ENCODE peak calls at places on chromosomes 6 and 20, in nine cellular contexts. One of them, this sample, is unnamed. For H3K4me1, the result is how much of the 10 kb centered on the place peaks cover.

GRCh38 chr6:113750148-113750547 is 107.0 kb upstream of the MARCKS start:
- DNase-seq in K562: no peak
- DNase-seq in psoas muscle: no peak
- DNase-seq in endothelial cell of umbilical vein: peak
- DNase-seq in ovary: no peak
- DNase-seq in colonic mucosa: no peak
- DNase-seq in CD8-positive, alpha-beta T cell: no peak
- DNase-seq in heart right ventricle: no peak
- DNase-seq in Peyer's patch: no peak
- DNase-seq in this sample: no peak

GRCh38 chr6:79731471-79731870 is 100.3 kb downstream of the SH3BGRL2 start:
- DNase-seq in colonic mucosa: no peak
- DNase-seq in K562: no peak
- DNase-seq in endothelial cell of umbilical vein: no peak
- DNase-seq in Peyer's patch: no peak
- DNase-seq in psoas muscle: no peak
- DNase-seq in ovary: no peak
- DNase-seq in heart right ventricle: no peak
- DNase-seq in CD8-positive, alpha-beta T cell: no peak
- DNase-seq in this sample: no peak

GRCh38 chr6:43274916-43275597 is 23.0 kb upstream of the SLC22A7 start:
- DNase-seq in psoas muscle: no peak
- DNase-seq in endothelial cell of umbilical vein: no peak
- DNase-seq in colonic mucosa: peak
- DNase-seq in Peyer's patch: no peak
- DNase-seq in ovary: no peak
- DNase-seq in K562: peak
- DNase-seq in CD8-positive, alpha-beta T cell: peak
- DNase-seq in heart right ventricle: no peak
- DNase-seq in this sample: no peak

GRCh38 chr6:99349620-99350141 is at the start of gene FAXC:
- DNase-seq in psoas muscle: no peak
- DNase-seq in Peyer's patch: no peak
- DNase-seq in K562: peak
- DNase-seq in endothelial cell of umbilical vein: peak
- DNase-seq in colonic mucosa: peak
- DNase-seq in CD8-positive, alpha-beta T cell: no peak
- DNase-seq in ovary: peak
- DNase-seq in heart right ventricle: peak
- DNase-seq in this sample: peak

GRCh38 chr6:117482240-117483003 is at the start of gene DCBLD1:
- DNase-seq in Peyer's patch: peak
- DNase-seq in ovary: peak
- DNase-seq in colonic mucosa: peak
- DNase-seq in psoas muscle: peak
- DNase-seq in heart right ventricle: peak
- DNase-seq in K562: peak
- DNase-seq in endothelial cell of umbilical vein: peak
- DNase-seq in CD8-positive, alpha-beta T cell: peak
- DNase-seq in this sample: peak

GRCh38 chr6:5175635-5176034 is 85.1 kb downstream of the LYRM4 start:
- DNase-seq in ovary: no peak
- DNase-seq in K562: no peak
- DNase-seq in heart right ventricle: no peak
- DNase-seq in Peyer's patch: no peak
- DNase-seq in CD8-positive, alpha-beta T cell: peak
- DNase-seq in endothelial cell of umbilical vein: no peak
- DNase-seq in colonic mucosa: no peak
- DNase-seq in psoas muscle: no peak
- DNase-seq in this sample: no peak

GRCh38 chr20:3312940-3313656 is 74.1 kb upstream of the SLC4A11 start:
- DNase-seq in colonic mucosa: no peak
- DNase-seq in K562: no peak
- DNase-seq in Peyer's patch: no peak
- DNase-seq in CD8-positive, alpha-beta T cell: no peak
- DNase-seq in psoas muscle: no peak
- DNase-seq in endothelial cell of umbilical vein: peak
- DNase-seq in heart right ventricle: no peak
- DNase-seq in ovary: no peak
- DNase-seq in this sample: no peak

GRCh38 chr6:159044899-159045727 is at the start of gene TAGAP:
- DNase-seq in CD8-positive, alpha-beta T cell: peak
- DNase-seq in K562: no peak
- DNase-seq in colonic mucosa: peak
- DNase-seq in psoas muscle: peak
- DNase-seq in heart right ventricle: peak
- DNase-seq in endothelial cell of umbilical vein: no peak
- DNase-seq in ovary: peak
- DNase-seq in Peyer's patch: peak
- DNase-seq in this sample: peak

GRCh38 chr6:12064125-12064524 is 52.0 kb downstream of the HIVEP1 start:
- DNase-seq in colonic mucosa: no peak
- DNase-seq in heart right ventricle: no peak
- DNase-seq in K562: no peak
- DNase-seq in CD8-positive, alpha-beta T cell: no peak
- DNase-seq in psoas muscle: no peak
- DNase-seq in ovary: no peak
- DNase-seq in endothelial cell of umbilical vein: no peak
- DNase-seq in Peyer's patch: no peak
- DNase-seq in this sample: no peak

GRCh38 chr6:121759370-121759769 is 323.9 kb downstream of the GJA1 start:
- DNase-seq in colonic mucosa: no peak
- DNase-seq in CD8-positive, alpha-beta T cell: no peak
- DNase-seq in K562: no peak
- DNase-seq in psoas muscle: no peak
- DNase-seq in heart right ventricle: no peak
- DNase-seq in endothelial cell of umbilical vein: peak
- DNase-seq in ovary: no peak
- DNase-seq in Peyer's patch: no peak
- DNase-seq in this sample: no peak

GRCh38 chr6:70725817-70726413 is 58.2 kb downstream of the SMAP1 start:
- DNase-seq in psoas muscle: no peak
- DNase-seq in K562: no peak
- DNase-seq in heart right ventricle: no peak
- DNase-seq in Peyer's patch: no peak
- DNase-seq in CD8-positive, alpha-beta T cell: no peak
- DNase-seq in colonic mucosa: no peak
- DNase-seq in ovary: no peak
- DNase-seq in endothelial cell of umbilical vein: no peak
- DNase-seq in this sample: no peak

GRCh38 chr6:45651301-45651700 is 273.6 kb upstream of the SUPT3H start:
- DNase-seq in CD8-positive, alpha-beta T cell: no peak
- DNase-seq in ovary: no peak
- DNase-seq in colonic mucosa: no peak
- DNase-seq in Peyer's patch: no peak
- DNase-seq in psoas muscle: no peak
- DNase-seq in heart right ventricle: no peak
- DNase-seq in K562: no peak
- DNase-seq in endothelial cell of umbilical vein: no peak
- DNase-seq in this sample: no peak

GRCh38 chr6:138297761-138298298 is 79.5 kb upstream of the PBOV1 start:
- DNase-seq in heart right ventricle: no peak
- DNase-seq in psoas muscle: no peak
- DNase-seq in colonic mucosa: no peak
- DNase-seq in endothelial cell of umbilical vein: no peak
- DNase-seq in ovary: no peak
- DNase-seq in CD8-positive, alpha-beta T cell: no peak
- DNase-seq in K562: no peak
- DNase-seq in Peyer's patch: no peak
- DNase-seq in this sample: no peak

GRCh38 chr20:43963872-43964791 is 49.5 kb downstream of the TOX2 start:
- DNase-seq in heart right ventricle: peak
- DNase-seq in colonic mucosa: no peak
- DNase-seq in K562: no peak
- DNase-seq in psoas muscle: peak
- DNase-seq in endothelial cell of umbilical vein: no peak
- DNase-seq in Peyer's patch: peak
- DNase-seq in ovary: no peak
- DNase-seq in CD8-positive, alpha-beta T cell: peak
- DNase-seq in this sample: no peak

GRCh38 chr6:119463081-119463626 is 113.6 kb upstream of the MAN1A1 start:
- DNase-seq in Peyer's patch: no peak
- DNase-seq in ovary: no peak
- DNase-seq in colonic mucosa: no peak
- DNase-seq in psoas muscle: no peak
- DNase-seq in CD8-positive, alpha-beta T cell: no peak
- DNase-seq in endothelial cell of umbilical vein: no peak
- DNase-seq in K562: no peak
- DNase-seq in heart right ventricle: no peak
- DNase-seq in this sample: no peak

GRCh38 chr6:110462884-110463481 is 13.4 kb downstream of the SLC22A16 start:
- DNase-seq in colonic mucosa: no peak
- DNase-seq in CD8-positive, alpha-beta T cell: no peak
- DNase-seq in psoas muscle: no peak
- DNase-seq in Peyer's patch: no peak
- DNase-seq in ovary: no peak
- DNase-seq in K562: no peak
- DNase-seq in endothelial cell of umbilical vein: no peak
- DNase-seq in heart right ventricle: no peak
- DNase-seq in this sample: no peak

GRCh38 chr20:16974080-16974854 is 226.1 kb downstream of the OTOR start:
- DNase-seq in ovary: no peak
- DNase-seq in heart right ventricle: no peak
- DNase-seq in psoas muscle: no peak
- DNase-seq in Peyer's patch: no peak
- DNase-seq in K562: no peak
- DNase-seq in CD8-positive, alpha-beta T cell: no peak
- DNase-seq in endothelial cell of umbilical vein: no peak
- DNase-seq in colonic mucosa: no peak
- DNase-seq in this sample: no peak

GRCh38 chr20:1269850-1270249 is 3.8 kb downstream of the SNPH start:
- DNase-seq in ovary: no peak
- DNase-seq in endothelial cell of umbilical vein: no peak
- DNase-seq in heart right ventricle: no peak
- DNase-seq in Peyer's patch: no peak
- DNase-seq in CD8-positive, alpha-beta T cell: no peak
- DNase-seq in psoas muscle: no peak
- DNase-seq in colonic mucosa: no peak
- DNase-seq in K562: no peak
- DNase-seq in this sample: no peak
- TF ChIP-seq CTCF in ovary: no peak
- TF ChIP-seq CTCF in endothelial cell of umbilical vein: no peak
- TF ChIP-seq CTCF in heart right ventricle: no peak
- TF ChIP-seq CTCF in Peyer's patch: no peak
- TF ChIP-seq CTCF in CD8-positive, alpha-beta T cell: no peak
- TF ChIP-seq CTCF in psoas muscle: no peak
- TF ChIP-seq CTCF in colonic mucosa: no peak
- TF ChIP-seq CTCF in K562: no peak
- TF ChIP-seq CTCF in this sample: no peak

GRCh38 chr20:26163890-26164289 is 467.2 kb upstream of the ZNF337 start:
- DNase-seq in Peyer's patch: no peak
- DNase-seq in K562: no peak
- DNase-seq in psoas muscle: no peak
- DNase-seq in ovary: no peak
- DNase-seq in colonic mucosa: no peak
- DNase-seq in CD8-positive, alpha-beta T cell: no peak
- DNase-seq in heart right ventricle: no peak
- DNase-seq in endothelial cell of umbilical vein: peak
- DNase-seq in this sample: no peak

GRCh38 chr20:26169506-26169905 is 472.9 kb upstream of the ZNF337 start:
- DNase-seq in Peyer's patch: no peak
- DNase-seq in CD8-positive, alpha-beta T cell: no peak
- DNase-seq in K562: no peak
- DNase-seq in colonic mucosa: no peak
- DNase-seq in psoas muscle: no peak
- DNase-seq in heart right ventricle: no peak
- DNase-seq in ovary: no peak
- DNase-seq in endothelial cell of umbilical vein: peak
- DNase-seq in this sample: no peak

GRCh38 chr20:26167499-26167898 is 470.8 kb upstream of the ZNF337 start:
- DNase-seq in endothelial cell of umbilical vein: peak
- DNase-seq in heart right ventricle: no peak
- DNase-seq in colonic mucosa: no peak
- DNase-seq in psoas muscle: no peak
- DNase-seq in CD8-positive, alpha-beta T cell: no peak
- DNase-seq in ovary: no peak
- DNase-seq in K562: no peak
- DNase-seq in Peyer's patch: no peak
- DNase-seq in this sample: no peak
- H3K4me1 ChIP-seq in endothelial cell of umbilical vein: under half
- H3K4me1 ChIP-seq in heart right ventricle: under half
- H3K4me1 ChIP-seq in colonic mucosa: under half
- H3K4me1 ChIP-seq in psoas muscle: under half
- H3K4me1 ChIP-seq in CD8-positive, alpha-beta T cell: under half
- H3K4me1 ChIP-seq in ovary: under half
- H3K4me1 ChIP-seq in K562: under half
- H3K4me1 ChIP-seq in Peyer's patch: under half
- H3K4me1 ChIP-seq in this sample: under half

DNA sequence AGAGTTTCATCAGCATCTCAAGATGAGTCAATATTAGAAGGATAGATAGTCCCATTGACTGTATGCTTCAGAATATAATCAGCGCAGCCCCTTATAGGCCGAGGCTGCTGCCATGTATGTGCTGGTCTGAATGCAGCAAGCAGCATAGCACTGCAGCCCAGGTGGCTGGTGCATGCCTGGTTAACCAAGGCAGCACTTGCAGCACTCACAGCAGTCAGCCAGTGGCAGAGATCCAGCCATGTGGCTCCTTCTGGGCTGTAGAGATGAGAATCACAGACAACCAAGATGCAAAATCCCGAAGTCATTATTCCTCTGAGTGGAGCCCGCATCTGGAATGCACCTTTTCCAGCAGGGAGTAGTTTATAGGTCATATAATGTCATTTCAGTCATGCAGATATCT is 251.9 kb downstream of the UST start:
- DNase-seq in psoas muscle: no peak
- DNase-seq in Peyer's patch: no peak
- DNase-seq in ovary: peak
- DNase-seq in CD8-positive, alpha-beta T cell: no peak
- DNase-seq in colonic mucosa: no peak
- DNase-seq in heart right ventricle: no peak
- DNase-seq in K562: no peak
- DNase-seq in endothelial cell of umbilical vein: no peak
- DNase-seq in this sample: no peak
- H3K27ac ChIP-seq in psoas muscle: no peak
- H3K27ac ChIP-seq in Peyer's patch: no peak
- H3K27ac ChIP-seq in ovary: no peak
- H3K27ac ChIP-seq in CD8-positive, alpha-beta T cell: no peak
- H3K27ac ChIP-seq in colonic mucosa: no peak
- H3K27ac ChIP-seq in heart right ventricle: peak
- H3K27ac ChIP-seq in K562: no peak
- H3K27ac ChIP-seq in endothelial cell of umbilical vein: no peak
- H3K27ac ChIP-seq in this sample: no peak

DNA sequence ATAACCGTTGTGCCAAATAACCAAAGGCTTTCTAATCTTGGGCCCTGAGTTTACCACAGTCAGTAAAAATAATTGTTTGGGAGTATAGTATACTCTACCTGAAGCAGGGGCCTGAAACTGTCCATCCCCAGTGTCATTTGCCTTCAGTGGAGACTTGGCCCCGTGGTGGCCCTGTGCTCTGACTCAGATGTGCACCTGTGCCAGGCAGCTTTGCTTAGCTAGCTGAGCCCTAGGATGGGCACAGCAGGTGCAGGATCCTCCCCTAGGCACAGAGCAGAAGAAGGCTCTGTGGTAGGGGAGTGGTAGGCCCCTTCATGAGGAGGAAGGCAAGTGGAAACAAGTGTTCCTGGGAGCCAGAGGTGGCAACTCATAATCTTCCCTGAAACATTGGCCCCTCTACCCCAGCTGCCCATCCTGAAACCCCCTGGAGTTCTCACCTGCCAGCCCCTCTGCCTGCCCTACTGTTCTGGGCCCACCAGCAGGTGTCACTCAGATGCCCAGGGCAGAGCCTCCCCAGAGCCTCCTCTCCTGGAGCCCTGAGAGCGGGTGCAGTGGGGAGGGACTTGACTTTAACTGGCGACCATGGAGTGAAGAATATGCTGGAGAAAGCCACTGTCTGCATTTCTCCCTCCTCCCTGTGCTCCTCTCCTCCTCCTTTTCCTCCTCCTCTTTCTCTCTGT is 3.0 kb downstream of the CPNE5 start:
- DNase-seq in endothelial cell of umbilical vein: no peak
- DNase-seq in K562: no peak
- DNase-seq in ovary: no peak
- DNase-seq in psoas muscle: no peak
- DNase-seq in heart right ventricle: no peak
- DNase-seq in colonic mucosa: no peak
- DNase-seq in CD8-positive, alpha-beta T cell: no peak
- DNase-seq in Peyer's patch: no peak
- DNase-seq in this sample: no peak
- TF ChIP-seq CTCF in endothelial cell of umbilical vein: no peak
- TF ChIP-seq CTCF in K562: no peak
- TF ChIP-seq CTCF in ovary: no peak
- TF ChIP-seq CTCF in psoas muscle: no peak
- TF ChIP-seq CTCF in heart right ventricle: no peak
- TF ChIP-seq CTCF in colonic mucosa: no peak
- TF ChIP-seq CTCF in CD8-positive, alpha-beta T cell: no peak
- TF ChIP-seq CTCF in Peyer's patch: no peak
- TF ChIP-seq CTCF in this sample: no peak

This sample was measured in lower lobe of right lung.